ENCODE peak calls at places on chromosomes 1 and 21, in five cellular contexts. U is stimulated activated CD8-positive, alpha-beta memory T cell treated with anti-CD3 and anti-CD28 coated beads, Interleukin-4, amount 100 ng/mL, for 1 hour; V is HTR-8/SVneo; S is Daoy; P is ELR. X is an unnamed sample.

GRCh38 chr1:184823080-184823479 is 68.4 kb upstream of the EDEM3 start:
- DNase-seq in U (no peak), V (peak; percentile 38), S (no peak), P (no peak), X (no peak)

GRCh38 chr1:145784409-145784808 is 39.5 kb downstream of the RNF115 start:
- DNase-seq in U (no peak), V (no peak), S (no peak), P (no peak), X (no peak)

GRCh38 chr1:42424201-42424600 is 31.6 kb downstream of the ZMYND12 start:
- DNase-seq in U (no peak), V (no peak), S (peak; percentile 28), P (no peak), X (no peak)

GRCh38 chr21:35503646-35504045 is 454.5 kb upstream of the RUNX1 start:
- DNase-seq in U (no peak), V (no peak), S (no peak), P (no peak), X (peak; percentile 3)

GRCh38 chr1:60989745-60990718 is 92.3 kb upstream of the NFIA start:
- DNase-seq in U (no peak), V (no peak), S (peak; percentile 88), P (peak; percentile 72), X (peak; percentile 88)

GRCh38 chr1:35894183-35894582 is 11.2 kb downstream of the AGO1 start:
- DNase-seq in U (no peak), V (no peak), S (peak; percentile 52), P (peak; percentile 45), X (peak; percentile 60)

GRCh38 chr1:44652445-44653106 is 21.7 kb downstream of the TMEM53 start:
- DNase-seq in U (peak; percentile 63), V (peak; percentile 75), S (peak; percentile 83), P (peak; percentile 71), X (peak; percentile 58)

GRCh38 chr1:236844499-236845271 is 49.6 kb downstream of the MTR start:
- DNase-seq in U (no peak), V (no peak), S (no peak), P (peak; percentile 33), X (no peak)

GRCh38 chr1:242212401-242212800 is 213.5 kb upstream of the MAP1LC3C start:
- DNase-seq in U (no peak), V (no peak), S (no peak), P (no peak), X (no peak)

GRCh38 chr1:227357229-227358078 is 39.2 kb upstream of the CDC42BPA start:
- DNase-seq in U (no peak), V (peak; percentile 88), S (peak; percentile 87), P (peak; percentile 93), X (peak; percentile 93)

GRCh38 chr1:150127868-150128267 is 21.8 kb upstream of the PLEKHO1 start:
- DNase-seq in U (no peak), V (no peak), S (peak; percentile 38), P (peak; percentile 62), X (peak; percentile 27)

GRCh38 chr1:223665592-223666312 is at the start of gene CAPN8:
- DNase-seq in U (no peak), V (no peak), S (no peak), P (no peak), X (no peak)

GRCh38 chr1:219945795-219946194 is 17.4 kb upstream of the SLC30A10 start:
- DNase-seq in U (no peak), V (no peak), S (no peak), P (no peak), X (no peak)

GRCh38 chr1:89125571-89126233 is at the start of gene GBP2:
- DNase-seq in U (no peak), V (peak; percentile 63), S (peak; percentile 63), P (peak; percentile 75), X (peak; percentile 62)

GRCh38 chr1:9182784-9183257 is 51.8 kb upstream of the H6PD start:
- DNase-seq in U (no peak), V (no peak), S (no peak), P (no peak), X (no peak)

GRCh38 chr1:8671313-8671917 is 146.0 kb downstream of the RERE start:
- DNase-seq in U (no peak), V (no peak), S (peak; percentile 65), P (peak; percentile 79), X (peak; percentile 25)

GRCh38 chr21:46157396-46157986 is 2.1 kb upstream of the FTCD start:
- DNase-seq in U (no peak), V (no peak), S (peak; percentile 2), P (no peak), X (no peak)

GRCh38 chr1:83033682-83034081 is 965.2 kb downstream of the TTLL7 start:
- DNase-seq in U (no peak), V (peak; percentile 22), S (no peak), P (peak; percentile 41), X (peak; percentile 82)